ENCODE peak calls at places on chromosome 6, in five cellular contexts. H is CD4-positive, alpha-beta memory T cell; A is endothelial cell; B is keratinocyte; Z is A549. T is an unnamed sample.

GRCh38 chr6:42367353-42368011 is 84.2 kb downstream of the TRERF1 start:
- DNase-seq in Z (no peak), A (no peak), H (no peak), B (no peak), T (no peak)

GRCh38 chr6:151445482-151445881 is 6.4 kb downstream of the RMND1 start:
- DNase-seq in Z (no peak), A (no peak), H (no peak), B (no peak), T (no peak)

GRCh38 chr6:170147832-170148708 is 142.8 kb downstream of the DLL1 start:
- DNase-seq in B (no peak), H (peak; percentile 47), Z (no peak), A (no peak), T (peak; percentile 46)

GRCh38 chr6:7230327-7230691 is 82.7 kb downstream of the SSR1 start:
- DNase-seq in B (no peak), H (no peak), A (no peak), Z (no peak), T (no peak)

GRCh38 chr6:43228951-43229802 is at the start of gene DNPH1:
- DNase-seq in B (peak; percentile 44), A (peak; percentile 87), H (peak; percentile 78), Z (peak; percentile 59), T (peak; percentile 79)

GRCh38 chr6:10414766-10415592 is at the start of gene TFAP2A:
- DNase-seq in H (no peak), A (no peak), Z (peak; percentile 80), B (no peak), T (no peak)

GRCh38 chr6:125124250-125124777 is 29.3 kb upstream of the TPD52L1 start:
- DNase-seq in A (no peak), H (no peak), B (peak; percentile 85), Z (peak; percentile 77), T (no peak)

GRCh38 chr6:42190784-42191183 is 4.0 kb downstream of the GUCA1B start:
- DNase-seq in A (no peak), H (no peak), B (no peak), Z (no peak), T (no peak)

GRCh38 chr6:13377054-13377758 is 48.9 kb upstream of the TBC1D7 start:
- DNase-seq in B (no peak), H (no peak), Z (no peak), A (no peak), T (no peak)

GRCh38 chr6:158660331-158660730 is 10.5 kb downstream of the SYTL3 start:
- DNase-seq in B (no peak), H (peak; percentile 66), Z (peak; percentile 32), A (no peak), T (peak; percentile 61)

GRCh38 chr6:48068326-48069191 is 42.4 kb downstream of the PTCHD4 start:
- DNase-seq in Z (no peak), H (no peak), A (peak; percentile 30), B (no peak), T (no peak)

GRCh38 chr6:75830959-75831885 is 82.2 kb downstream of the MYO6 start:
- DNase-seq in B (peak; percentile 13), A (no peak), H (no peak), Z (no peak), T (no peak)

GRCh38 chr6:163162007-163162873 is 252.3 kb upstream of the QKI start:
- DNase-seq in H (no peak), A (no peak), Z (no peak), B (no peak), T (no peak)

GRCh38 chr6:137116807-137117206 is 56.6 kb downstream of the IL22RA2 start:
- DNase-seq in H (no peak), B (no peak), Z (no peak), A (no peak), T (no peak)

GRCh38 chr6:56193846-56194245 is 53.5 kb downstream of the COL21A1 start:
- DNase-seq in Z (no peak), A (no peak), H (no peak), B (no peak), T (no peak)

GRCh38 chr6:127618729-127619128 is 41.8 kb downstream of the C6orf58 start:
- DNase-seq in Z (no peak), H (no peak), B (no peak), A (no peak), T (no peak)

GRCh38 chr6:120615238-120615637 is 719.0 kb downstream of the TBC1D32 start:
- DNase-seq in B (no peak), Z (no peak), A (no peak), H (no peak), T (no peak)